ENCODE peak calls at places on chromosomes 1 and 21, in nine cellular contexts. I is ascending aorta, V is BE2C, H is psoas muscle, D is sigmoid colon, G is fibroblast of lung, Q is hepatocyte, K is SJCRH30, N is NT2/D1. B is an unnamed sample. For H3K36me3 and H3K27me3, the result is how much of the 10 kb centered on the place peaks cover.

GRCh38 chr1:38138498-38139233 is 92.1 kb upstream of the POU3F1 start:
- DNase-seq in I (peak), V (no peak), H (peak), D (peak), G (peak), Q (peak), K (peak), N (no peak), B (peak)

GRCh38 chr1:161492827-161493226 is 12.4 kb upstream of the FCGR2A start:
- DNase-seq in I (no peak), V (no peak), H (no peak), D (no peak), G (no peak), Q (no peak), K (no peak), N (no peak), B (no peak)

GRCh38 chr1:181777812-181778211 is 283.7 kb downstream of the ZNF648 start:
- DNase-seq in I (no peak), V (no peak), H (no peak), D (no peak), G (no peak), Q (no peak), K (no peak), N (no peak), B (no peak)

GRCh38 chr1:46448109-46448911 is 41.3 kb upstream of the DMBX1 start:
- DNase-seq in I (no peak), V (no peak), H (peak), D (no peak), G (no peak), Q (peak), K (no peak), N (peak), B (peak)

GRCh38 chr1:76176020-76176419 is 101.5 kb downstream of the ST6GALNAC3 start:
- DNase-seq in I (no peak), V (no peak), H (no peak), D (no peak), G (no peak), Q (no peak), K (no peak), N (no peak), B (no peak)

GRCh38 chr1:244248426-244248825 is 197.3 kb downstream of the ZBTB18 start:
- DNase-seq in I (no peak), V (no peak), H (no peak), D (no peak), G (no peak), Q (no peak), K (no peak), N (no peak), B (no peak)

GRCh38 chr1:79773385-79773784 is 766.9 kb upstream of the ADGRL4 start:
- DNase-seq in I (no peak), V (no peak), H (no peak), D (no peak), G (no peak), Q (no peak), K (no peak), N (no peak), B (no peak)

GRCh38 chr1:15952317-15953258 is 23.3 kb downstream of the ZBTB17 start:
- DNase-seq in I (no peak), V (peak), H (no peak), D (no peak), G (peak), Q (peak), K (peak), N (no peak), B (no peak)

GRCh38 chr1:220680085-220680687 is 10.0 kb upstream of the C1orf115 start:
- DNase-seq in I (no peak), V (peak), H (no peak), D (no peak), G (peak), Q (peak), K (no peak), N (peak), B (peak)

GRCh38 chr1:79197421-79197820 is 190.9 kb upstream of the ADGRL4 start:
- DNase-seq in I (no peak), V (no peak), H (no peak), D (no peak), G (peak), Q (no peak), K (no peak), N (peak), B (peak)

GRCh38 chr1:173429517-173430477 is 47.3 kb upstream of the PRDX6 start:
- DNase-seq in I (peak), V (peak), H (peak), D (peak), G (peak), Q (peak), K (peak), N (peak), B (peak)

GRCh38 chr21:31873696-31874599 is 1.1 kb downstream of the HUNK start:
- DNase-seq in I (no peak), V (peak), H (peak), D (peak), G (no peak), Q (peak), K (peak), N (peak), B (peak)

GRCh38 chr1:178450871-178451270 is 45.9 kb downstream of the CLEC20A start:
- DNase-seq in I (no peak), V (no peak), H (no peak), D (no peak), G (peak), Q (no peak), K (no peak), N (no peak), B (no peak)

GRCh38 chr1:34657266-34657665 is 97.6 kb upstream of the GJB5 start:
- DNase-seq in I (no peak), V (no peak), H (no peak), D (no peak), G (no peak), Q (no peak), K (no peak), N (no peak), B (no peak)

GRCh38 chr21:39633770-39634181 is 21.0 kb downstream of the B3GALT5 start:
- DNase-seq in I (no peak), V (no peak), H (no peak), D (no peak), G (peak), Q (peak), K (no peak), N (no peak), B (no peak)

GRCh38 chr1:22383526-22384291 is 67.9 kb upstream of the ZBTB40 start:
- DNase-seq in I (no peak), V (no peak), H (no peak), D (no peak), G (no peak), Q (no peak), K (no peak), N (no peak), B (peak)

GRCh38 chr21:42486551-42486950 is 9.5 kb downstream of the RSPH1 start:
- DNase-seq in I (peak), V (no peak), H (no peak), D (no peak), G (no peak), Q (no peak), K (no peak), N (no peak), B (no peak)

GRCh38 chr1:76138217-76138616 is 63.7 kb downstream of the ST6GALNAC3 start:
- DNase-seq in I (no peak), V (no peak), H (no peak), D (no peak), G (no peak), Q (no peak), K (no peak), N (no peak), B (no peak)

GRCh38 chr1:17191990-17192242 is 13.0 kb upstream of the PADI1 start:
- DNase-seq in I (no peak), V (no peak), H (no peak), D (peak), G (no peak), Q (no peak), K (no peak), N (no peak), B (no peak)

GRCh38 chr1:175665628-175666027 is 77.8 kb downstream of the TNR start:
- DNase-seq in I (no peak), V (no peak), H (no peak), D (no peak), G (no peak), Q (peak), K (no peak), N (no peak), B (no peak)

GRCh38 chr1:157274698-157275534 is 136.7 kb upstream of the ETV3 start:
- DNase-seq in I (no peak), V (no peak), H (no peak), D (no peak), G (peak), Q (peak), K (no peak), N (peak), B (no peak)

GRCh38 chr21:18937337-18937736 is 533.8 kb upstream of the TMPRSS15 start:
- DNase-seq in I (no peak), V (no peak), H (no peak), D (no peak), G (no peak), Q (no peak), K (no peak), N (no peak), B (no peak)

GRCh38 chr1:28503117-28503516 is 2.7 kb upstream of the RCC1 start:
- DNase-seq in I (no peak), V (no peak), H (no peak), D (no peak), G (no peak), Q (peak), K (no peak), N (no peak), B (no peak)

GRCh38 chr1:179976970-179977651 is 22.5 kb downstream of the CEP350 start:
- DNase-seq in I (no peak), V (peak), H (no peak), D (no peak), G (no peak), Q (no peak), K (no peak), N (no peak), B (peak)

GRCh38 chr1:43241352-43241953 is 28.3 kb upstream of the TMEM125 start:
- DNase-seq in I (peak), V (no peak), H (no peak), D (no peak), G (peak), Q (peak), K (no peak), N (peak), B (no peak)

GRCh38 chr1:230332429-230333088 is 93.6 kb downstream of the PGBD5 start:
- DNase-seq in I (no peak), V (no peak), H (no peak), D (no peak), G (no peak), Q (peak), K (no peak), N (no peak), B (peak)

GRCh38 chr1:201311356-201312011 is 28.2 kb downstream of the PKP1 start:
- DNase-seq in I (no peak), V (no peak), H (no peak), D (no peak), G (no peak), Q (no peak), K (peak), N (no peak), B (no peak)

GRCh38 chr1:185759061-185759460 is 24.9 kb downstream of the HMCN1 start:
- DNase-seq in I (no peak), V (no peak), H (no peak), D (no peak), G (peak), Q (no peak), K (no peak), N (no peak), B (no peak)

GRCh38 chr1:21175670-21176581 is 771 bp downstream of the EIF4G3 start:
- DNase-seq in I (no peak), V (peak), H (peak), D (peak), G (no peak), Q (peak), K (peak), N (no peak), B (peak)

GRCh38 chr1:175193339-175193950 is 869 bp upstream of the KIAA0040 start:
- DNase-seq in I (no peak), V (no peak), H (peak), D (no peak), G (no peak), Q (no peak), K (no peak), N (no peak), B (no peak)

GRCh38 chr1:159928491-159929050 is 3.3 kb upstream of the TAGLN2 start:
- DNase-seq in I (no peak), V (no peak), H (no peak), D (no peak), G (no peak), Q (no peak), K (no peak), N (no peak), B (peak)

GRCh38 chr1:6440198-6441126 is 15.9 kb downstream of the ESPN start:
- DNase-seq in I (no peak), V (peak), H (no peak), D (no peak), G (peak), Q (peak), K (no peak), N (no peak), B (peak)

GRCh38 chr21:39282911-39283310 is 30.5 kb downstream of the BRWD1 start:
- DNase-seq in I (no peak), V (no peak), H (no peak), D (no peak), G (no peak), Q (no peak), K (no peak), N (no peak), B (no peak)

GRCh38 chr1:214664656-214665433 is 61.9 kb downstream of the CENPF start:
- DNase-seq in I (no peak), V (no peak), H (no peak), D (no peak), G (no peak), Q (no peak), K (no peak), N (no peak), B (no peak)

GRCh38 chr1:109838838-109839240 is 71.8 kb upstream of the CSF1 start:
- DNase-seq in I (no peak), V (peak), H (no peak), D (peak), G (peak), Q (no peak), K (no peak), N (no peak), B (no peak)

GRCh38 chr1:202805886-202806511 is 2.2 kb downstream of the KDM5B start:
- DNase-seq in I (no peak), V (no peak), H (no peak), D (no peak), G (peak), Q (no peak), K (no peak), N (no peak), B (peak)

GRCh38 chr1:37999434-38000232 is 5.7 kb downstream of the FHL3 start:
- DNase-seq in I (peak), V (no peak), H (peak), D (peak), G (peak), Q (peak), K (peak), N (no peak), B (peak)

GRCh38 chr21:14591882-14592281 is 45.8 kb upstream of the SAMSN1 start:
- DNase-seq in I (peak), V (no peak), H (peak), D (no peak), G (peak), Q (no peak), K (no peak), N (no peak), B (no peak)

GRCh38 chr21:46607605-46608004 is 2.7 kb upstream of the S100B start:
- DNase-seq in I (no peak), V (no peak), H (no peak), D (no peak), G (no peak), Q (no peak), K (no peak), N (no peak), B (no peak)

GRCh38 chr1:23810818-23811420 is 10.4 kb upstream of the GALE start:
- DNase-seq in I (no peak), V (no peak), H (no peak), D (no peak), G (peak), Q (peak), K (no peak), N (no peak), B (peak)

DNA sequence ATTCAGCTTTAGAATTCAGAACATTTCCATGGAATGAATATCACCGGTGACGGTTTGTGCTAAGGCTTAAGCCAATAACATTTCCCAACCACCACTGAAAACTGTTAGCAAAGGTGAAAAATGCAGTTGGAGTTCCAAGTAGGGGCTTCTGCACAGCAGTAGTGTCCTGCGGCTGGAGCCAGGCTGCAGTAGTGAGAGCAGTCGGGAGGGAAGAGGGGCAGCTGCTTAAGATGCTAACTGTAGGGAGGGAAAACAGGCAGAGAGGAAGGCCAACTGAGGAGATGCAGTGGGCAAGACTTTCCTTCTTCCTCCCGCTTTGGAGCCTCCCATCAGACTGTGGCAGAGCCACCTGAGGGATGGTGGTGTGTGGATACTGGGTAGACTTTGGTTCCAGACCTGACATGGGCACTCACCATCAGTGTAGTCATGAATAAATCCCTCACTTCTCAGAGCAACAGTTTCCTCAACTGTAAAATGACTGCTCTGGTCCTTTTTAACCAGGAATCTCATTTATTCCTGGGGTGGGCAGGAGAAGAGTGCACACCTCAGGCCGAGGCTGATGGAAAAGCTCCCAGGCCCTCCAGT is 3.2 kb downstream of the F3 start:
- DNase-seq in I (no peak), V (no peak), H (no peak), D (no peak), G (no peak), Q (peak), K (no peak), N (no peak), B (no peak)
- H3K4me3 ChIP-seq in I (no peak), V (no peak), H (peak), D (peak), G (peak), Q (peak), K (no peak), N (peak), B (no peak)

GRCh38 chr1:59926381-59927243 is at the start of gene CYP2J2:
- DNase-seq in I (peak), V (peak), H (peak), D (no peak), G (peak), Q (peak), K (peak), N (peak), B (peak)
- H3K36me3 ChIP-seq in I (under half), V (under half), H (under half), D (under half), G (under half), Q (under half), K (under half), N (under half), B (under half)

DNA sequence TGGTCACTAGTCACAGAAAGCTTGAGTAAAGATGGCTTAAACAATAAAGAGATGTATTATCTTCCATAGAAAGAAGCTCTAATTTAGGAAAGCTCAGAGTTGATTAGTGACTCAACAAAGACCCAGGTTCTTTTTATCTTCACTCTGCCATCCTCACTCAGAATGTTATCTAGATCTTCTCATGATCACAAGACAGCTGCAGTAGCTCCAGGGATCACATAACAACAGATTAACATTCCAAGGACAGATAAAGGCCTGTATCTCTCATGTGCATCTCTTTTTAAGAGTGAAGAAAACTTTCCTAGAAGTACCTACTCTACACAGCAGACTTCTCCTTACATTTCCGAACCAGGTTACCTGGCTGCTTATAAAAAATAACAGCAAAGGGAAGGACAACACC is 368.7 kb upstream of the PROX1 start:
- DNase-seq in I (no peak), V (no peak), H (no peak), D (no peak), G (no peak), Q (no peak), K (no peak), N (no peak), B (no peak)
- H3K27me3 ChIP-seq in I (under half), V (under half), H (under half), D (under half), G (under half), Q (under half), K (under half), N (under half), B (under half)

DNA sequence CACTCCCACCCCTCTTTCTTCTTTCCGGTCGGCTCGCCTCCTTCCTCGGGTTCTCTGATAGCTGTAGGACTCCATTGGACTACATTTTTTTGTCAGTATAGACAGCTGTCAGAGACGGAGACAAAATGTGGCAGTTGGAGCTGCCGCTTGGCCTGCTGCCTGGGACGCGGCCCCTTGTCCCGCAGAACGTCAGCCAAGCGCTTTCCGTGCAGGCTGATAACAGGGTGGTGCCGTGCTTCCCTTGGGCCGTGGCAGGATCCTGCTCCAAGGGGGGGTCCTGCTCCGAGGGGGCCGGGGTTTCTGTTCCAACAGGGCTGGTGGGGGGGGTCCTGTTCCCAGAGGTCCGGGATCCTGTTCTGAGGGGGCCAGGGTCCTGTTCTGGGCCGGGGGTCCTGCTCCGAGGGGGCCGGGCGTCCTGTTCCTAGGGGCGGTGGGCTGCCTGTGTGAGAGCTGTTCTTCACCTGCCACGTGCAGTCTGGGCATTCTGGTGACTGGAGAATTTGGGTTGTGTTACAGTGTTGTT is 4.9 kb downstream of the SKI start:
- DNase-seq in I (no peak), V (no peak), H (no peak), D (no peak), G (no peak), Q (no peak), K (no peak), N (no peak), B (no peak)
- H3K4me3 ChIP-seq in I (peak), V (no peak), H (peak), D (peak), G (peak), Q (no peak), K (no peak), N (no peak), B (no peak)

B was measured in H7.